ENCODE peak calls at places on chromosomes 12 and 14, in eight cellular contexts. J is GM10248, D is left ventricle myocardium inferior, F is left lung, R is H9, H is suprapubic skin, O is heart right ventricle, L is fibroblast of pulmonary artery. P is an unnamed sample.

GRCh38 chr12:53499261-53500118 is at the start of gene MAP3K12:
- DNase-seq in J (peak; percentile 58), D (peak; percentile 68), F (peak; percentile 89), R (peak; percentile 84), H (peak; percentile 88), O (peak; percentile 75), L (peak; percentile 75), P (peak; percentile 76)

GRCh38 chr12:38886064-38886463 is 19.3 kb downstream of the CPNE8 start:
- DNase-seq in J (no peak), D (peak; percentile 28), F (no peak), R (no peak), H (no peak), O (no peak), L (peak; percentile 60), P (peak; percentile 17)

GRCh38 chr12:124046206-124046740 is 73.3 kb downstream of the ZNF664 start:
- DNase-seq in J (no peak), D (no peak), F (no peak), R (no peak), H (no peak), O (no peak), L (no peak), P (no peak)

GRCh38 chr12:56431850-56432249 is 17.4 kb downstream of the TIMELESS start:
- DNase-seq in J (no peak), D (no peak), F (no peak), R (no peak), H (no peak), O (no peak), L (peak; percentile 77), P (no peak)

GRCh38 chr14:105532735-105533141 is 6.4 kb downstream of the TMEM121 start:
- DNase-seq in J (peak; percentile 79), D (no peak), F (no peak), R (no peak), H (no peak), O (peak; percentile 31), L (peak; percentile 38), P (peak; percentile 43)

GRCh38 chr14:20823859-20824258 is 21.2 kb upstream of the RNASE1 start:
- DNase-seq in J (no peak), D (no peak), F (no peak), R (no peak), H (no peak), O (no peak), L (no peak), P (no peak)

GRCh38 chr14:76811561-76811960 is 1.1 kb downstream of the ANGEL1 start:
- DNase-seq in J (no peak), D (no peak), F (no peak), R (no peak), H (no peak), O (no peak), L (peak; percentile 42), P (no peak)

GRCh38 chr14:24167527-24168114 is 4.3 kb upstream of the REC8 start:
- DNase-seq in J (no peak), D (no peak), F (no peak), R (no peak), H (no peak), O (no peak), L (no peak), P (no peak)

GRCh38 chr12:106583578-106584103 is 837 bp downstream of the RFX4 start:
- DNase-seq in J (no peak), D (no peak), F (peak; percentile 76), R (peak; percentile 67), H (no peak), O (no peak), L (peak; percentile 22), P (peak; percentile 45)

GRCh38 chr12:90841336-90841735 is 113.6 kb downstream of the CCER1 start:
- DNase-seq in J (no peak), D (no peak), F (no peak), R (no peak), H (no peak), O (no peak), L (no peak), P (no peak)

GRCh38 chr14:63666326-63666725 is 24.7 kb upstream of the WDR89 start:
- DNase-seq in J (no peak), D (no peak), F (no peak), R (no peak), H (no peak), O (no peak), L (no peak), P (no peak)

GRCh38 chr14:93868165-93868564 is 59.0 kb upstream of the FAM181A start:
- DNase-seq in J (no peak), D (no peak), F (no peak), R (no peak), H (no peak), O (no peak), L (no peak), P (no peak)

GRCh38 chr14:74401504-74402241 is 24.3 kb downstream of the SYNDIG1L start:
- DNase-seq in J (peak; percentile 87), D (peak; percentile 29), F (no peak), R (peak; percentile 85), H (peak; percentile 71), O (peak; percentile 27), L (no peak), P (peak; percentile 89)

GRCh38 chr12:124159655-124160054 is 135.2 kb upstream of the RFLNA start:
- DNase-seq in J (no peak), D (no peak), F (no peak), R (no peak), H (no peak), O (no peak), L (no peak), P (no peak)

GRCh38 chr12:79927772-79928474 is 7.0 kb downstream of the PPP1R12A start:
- DNase-seq in J (peak; percentile 34), D (no peak), F (no peak), R (no peak), H (no peak), O (no peak), L (no peak), P (peak; percentile 68)

GRCh38 chr14:68956728-68957127 is 22.4 kb downstream of the ACTN1 start:
- DNase-seq in J (no peak), D (no peak), F (no peak), R (no peak), H (no peak), O (no peak), L (no peak), P (no peak)

GRCh38 chr12:131422744-131423143 is 288.1 kb upstream of the SFSWAP start:
- DNase-seq in J (no peak), D (no peak), F (no peak), R (no peak), H (no peak), O (no peak), L (no peak), P (no peak)

GRCh38 chr12:98419795-98420402 is 95.5 kb upstream of the TMPO start:
- DNase-seq in J (no peak), D (no peak), F (no peak), R (no peak), H (no peak), O (no peak), L (no peak), P (no peak)

GRCh38 chr12:11746024-11746771 is 96.7 kb downstream of the ETV6 start:
- DNase-seq in J (no peak), D (no peak), F (no peak), R (no peak), H (no peak), O (no peak), L (peak; percentile 67), P (no peak)

GRCh38 chr14:20412422-20412821 is 879 bp downstream of the TEP1 start:
- DNase-seq in J (peak; percentile 51), D (no peak), F (no peak), R (no peak), H (no peak), O (no peak), L (peak; percentile 15), P (no peak)

GRCh38 chr14:98623806-98624430 is 648.1 kb downstream of the BCL11B start:
- DNase-seq in J (no peak), D (no peak), F (no peak), R (no peak), H (no peak), O (no peak), L (no peak), P (no peak)

GRCh38 chr12:119642986-119643385 is 24.9 kb upstream of the PRKAB1 start:
- DNase-seq in J (no peak), D (no peak), F (no peak), R (peak; percentile 53), H (no peak), O (no peak), L (no peak), P (no peak)
- TF ChIP-seq CTCF in J (peak; percentile 10), D (no peak), F (no peak), R (peak; percentile 81), H (no peak), O (peak; percentile 16), L (peak; percentile 38), P (peak; percentile 37)

GRCh38 chr14:78197088-78197487 is 26.9 kb downstream of the NRXN3 start:
- DNase-seq in J (no peak), D (no peak), F (no peak), R (no peak), H (no peak), O (no peak), L (no peak), P (no peak)

GRCh38 chr14:78202178-78202577 is 32.0 kb downstream of the NRXN3 start:
- DNase-seq in J (peak; percentile 15), D (no peak), F (no peak), R (no peak), H (no peak), O (no peak), L (no peak), P (no peak)

GRCh38 chr14:78195431-78195830 is 25.3 kb downstream of the NRXN3 start:
- DNase-seq in J (no peak), D (no peak), F (no peak), R (no peak), H (no peak), O (no peak), L (no peak), P (no peak)

GRCh38 chr14:78196323-78196722 is 26.1 kb downstream of the NRXN3 start:
- DNase-seq in J (no peak), D (no peak), F (no peak), R (no peak), H (no peak), O (no peak), L (no peak), P (no peak)
- TF ChIP-seq CTCF in J (no peak), D (no peak), F (no peak), R (peak; percentile 37), H (no peak), O (no peak), L (no peak), P (no peak)

GRCh38 chr12:59626382-59626781 is 30.6 kb downstream of the SLC16A7 start:
- DNase-seq in J (no peak), D (no peak), F (no peak), R (no peak), H (no peak), O (no peak), L (no peak), P (no peak)
- TF ChIP-seq CTCF in J (no peak), D (no peak), F (no peak), R (no peak), H (no peak), O (no peak), L (no peak), P (no peak)

DNA sequence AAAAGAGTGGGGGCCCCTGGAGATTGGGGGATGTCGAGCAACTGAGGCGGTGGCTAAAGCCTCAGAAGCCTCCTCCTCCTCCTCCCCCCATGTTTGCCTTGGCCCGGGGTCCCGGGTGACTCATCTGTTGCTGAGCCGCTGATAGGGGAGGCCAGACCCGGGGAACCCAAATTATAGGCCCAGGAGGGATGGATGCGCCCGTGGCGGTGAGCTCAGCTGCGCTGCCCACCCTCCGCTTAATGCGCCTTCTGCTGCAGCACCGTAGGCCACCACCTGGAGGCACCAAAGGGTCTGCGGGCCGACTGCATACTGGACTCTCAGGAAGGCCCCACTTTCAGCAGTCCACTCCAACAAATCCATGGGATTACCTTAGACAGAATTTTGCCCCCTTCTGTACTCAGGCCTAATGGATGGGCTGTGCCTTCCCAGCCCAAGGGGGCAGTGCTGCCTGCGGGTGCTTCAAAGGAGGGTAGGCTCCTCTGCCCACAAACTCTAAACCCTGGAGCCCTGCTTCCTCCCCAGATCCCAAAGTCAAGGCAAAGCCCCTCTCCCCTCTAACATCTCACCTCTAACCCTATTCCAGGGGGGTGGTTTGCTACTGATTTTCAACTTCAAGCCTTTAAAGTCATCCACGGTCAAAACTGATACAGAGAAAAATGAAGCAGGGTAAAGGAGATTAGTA is 2.6 kb upstream of the WNT10B start:
- DNase-seq in J (peak; percentile 63), D (peak; percentile 58), F (peak; percentile 83), R (peak; percentile 83), H (no peak), O (peak; percentile 65), L (peak; percentile 66), P (peak; percentile 69)
- TF ChIP-seq CTCF in J (peak; percentile 58), D (peak; percentile 71), F (peak; percentile 65), R (peak; percentile 77), H (peak; percentile 45), O (peak; percentile 70), L (peak; percentile 74), P (peak; percentile 84)